ENCODE peak calls at places on chromosomes 5 and 9, in eight cellular contexts. One of them, this sample, is unnamed.

GRCh38 chr5:107389130-107389553 is 281.6 kb downstream of the EFNA5 start:
- DNase-seq in Caco-2: no peak
- DNase-seq in lower lobe of right lung: no peak
- DNase-seq in endothelial cell of umbilical vein: peak
- DNase-seq in colonic mucosa: peak
- DNase-seq in fibroblast of lung: peak
- DNase-seq in stomach: peak
- DNase-seq in psoas muscle: no peak
- DNase-seq in this sample: peak

GRCh38 chr9:124222918-124223720 is 34.6 kb upstream of the NEK6 start:
- DNase-seq in Caco-2: peak
- DNase-seq in lower lobe of right lung: peak
- DNase-seq in endothelial cell of umbilical vein: peak
- DNase-seq in colonic mucosa: peak
- DNase-seq in fibroblast of lung: no peak
- DNase-seq in stomach: peak
- DNase-seq in psoas muscle: peak
- DNase-seq in this sample: peak

GRCh38 chr9:86217076-86217475 is 42.4 kb downstream of the C9orf153 start:
- DNase-seq in Caco-2: no peak
- DNase-seq in lower lobe of right lung: no peak
- DNase-seq in endothelial cell of umbilical vein: no peak
- DNase-seq in colonic mucosa: no peak
- DNase-seq in fibroblast of lung: no peak
- DNase-seq in stomach: no peak
- DNase-seq in psoas muscle: no peak
- DNase-seq in this sample: no peak

GRCh38 chr5:548256-548655 is 24.0 kb upstream of the SLC9A3 start:
- DNase-seq in Caco-2: no peak
- DNase-seq in lower lobe of right lung: peak
- DNase-seq in endothelial cell of umbilical vein: no peak
- DNase-seq in colonic mucosa: no peak
- DNase-seq in fibroblast of lung: no peak
- DNase-seq in stomach: no peak
- DNase-seq in psoas muscle: peak
- DNase-seq in this sample: no peak

GRCh38 chr5:178538624-178539344 is 51.4 kb downstream of the COL23A1 start:
- DNase-seq in Caco-2: no peak
- DNase-seq in lower lobe of right lung: no peak
- DNase-seq in endothelial cell of umbilical vein: no peak
- DNase-seq in colonic mucosa: no peak
- DNase-seq in fibroblast of lung: no peak
- DNase-seq in stomach: no peak
- DNase-seq in psoas muscle: no peak
- DNase-seq in this sample: no peak

GRCh38 chr5:73280821-73281746 is 108.1 kb downstream of the TMEM174 start:
- DNase-seq in Caco-2: no peak
- DNase-seq in lower lobe of right lung: no peak
- DNase-seq in endothelial cell of umbilical vein: peak
- DNase-seq in colonic mucosa: no peak
- DNase-seq in fibroblast of lung: peak
- DNase-seq in stomach: peak
- DNase-seq in psoas muscle: no peak
- DNase-seq in this sample: peak

GRCh38 chr5:53362521-53362941 is 117.9 kb upstream of the FST start:
- DNase-seq in Caco-2: no peak
- DNase-seq in lower lobe of right lung: no peak
- DNase-seq in endothelial cell of umbilical vein: peak
- DNase-seq in colonic mucosa: no peak
- DNase-seq in fibroblast of lung: peak
- DNase-seq in stomach: no peak
- DNase-seq in psoas muscle: no peak
- DNase-seq in this sample: peak

GRCh38 chr9:68653141-68653595 is 51.9 kb upstream of the PIP5K1B start:
- DNase-seq in Caco-2: no peak
- DNase-seq in lower lobe of right lung: no peak
- DNase-seq in endothelial cell of umbilical vein: no peak
- DNase-seq in colonic mucosa: no peak
- DNase-seq in fibroblast of lung: no peak
- DNase-seq in stomach: no peak
- DNase-seq in psoas muscle: no peak
- DNase-seq in this sample: no peak

GRCh38 chr5:149679876-149680809 is 50.0 kb upstream of the PPARGC1B start:
- DNase-seq in Caco-2: no peak
- DNase-seq in lower lobe of right lung: no peak
- DNase-seq in endothelial cell of umbilical vein: no peak
- DNase-seq in colonic mucosa: no peak
- DNase-seq in fibroblast of lung: no peak
- DNase-seq in stomach: peak
- DNase-seq in psoas muscle: no peak
- DNase-seq in this sample: no peak

GRCh38 chr9:123284658-123285057 is 16.3 kb upstream of the STRBP start:
- DNase-seq in Caco-2: no peak
- DNase-seq in lower lobe of right lung: no peak
- DNase-seq in endothelial cell of umbilical vein: no peak
- DNase-seq in colonic mucosa: no peak
- DNase-seq in fibroblast of lung: no peak
- DNase-seq in stomach: no peak
- DNase-seq in psoas muscle: no peak
- DNase-seq in this sample: no peak

GRCh38 chr5:157502143-157502647 is 42.2 kb downstream of the NIPAL4 start:
- DNase-seq in Caco-2: no peak
- DNase-seq in lower lobe of right lung: no peak
- DNase-seq in endothelial cell of umbilical vein: no peak
- DNase-seq in colonic mucosa: no peak
- DNase-seq in fibroblast of lung: peak
- DNase-seq in stomach: no peak
- DNase-seq in psoas muscle: no peak
- DNase-seq in this sample: no peak

GRCh38 chr5:172284275-172284971 is 859 bp upstream of the UBTD2 start:
- DNase-seq in Caco-2: no peak
- DNase-seq in lower lobe of right lung: peak
- DNase-seq in endothelial cell of umbilical vein: peak
- DNase-seq in colonic mucosa: no peak
- DNase-seq in fibroblast of lung: peak
- DNase-seq in stomach: no peak
- DNase-seq in psoas muscle: peak
- DNase-seq in this sample: no peak

GRCh38 chr9:121299467-121300282 is 31.7 kb downstream of the GSN start:
- DNase-seq in Caco-2: peak
- DNase-seq in lower lobe of right lung: peak
- DNase-seq in endothelial cell of umbilical vein: peak
- DNase-seq in colonic mucosa: peak
- DNase-seq in fibroblast of lung: no peak
- DNase-seq in stomach: peak
- DNase-seq in psoas muscle: peak
- DNase-seq in this sample: peak

GRCh38 chr9:114285166-114285867 is 37.6 kb upstream of the ORM1 start:
- DNase-seq in Caco-2: no peak
- DNase-seq in lower lobe of right lung: peak
- DNase-seq in endothelial cell of umbilical vein: peak
- DNase-seq in colonic mucosa: no peak
- DNase-seq in fibroblast of lung: peak
- DNase-seq in stomach: no peak
- DNase-seq in psoas muscle: peak
- DNase-seq in this sample: peak

GRCh38 chr9:79662553-79662956 is 90.8 kb downstream of the TLE4 start:
- DNase-seq in Caco-2: no peak
- DNase-seq in lower lobe of right lung: no peak
- DNase-seq in endothelial cell of umbilical vein: peak
- DNase-seq in colonic mucosa: no peak
- DNase-seq in fibroblast of lung: peak
- DNase-seq in stomach: no peak
- DNase-seq in psoas muscle: no peak
- DNase-seq in this sample: peak

GRCh38 chr5:104045987-104046386 is 483.4 kb upstream of the NUDT12 start:
- DNase-seq in Caco-2: no peak
- DNase-seq in lower lobe of right lung: no peak
- DNase-seq in endothelial cell of umbilical vein: no peak
- DNase-seq in colonic mucosa: no peak
- DNase-seq in fibroblast of lung: no peak
- DNase-seq in stomach: no peak
- DNase-seq in psoas muscle: no peak
- DNase-seq in this sample: no peak

GRCh38 chr5:77718934-77719610 is 57.1 kb downstream of the TBCA start:
- DNase-seq in Caco-2: no peak
- DNase-seq in lower lobe of right lung: no peak
- DNase-seq in endothelial cell of umbilical vein: no peak
- DNase-seq in colonic mucosa: no peak
- DNase-seq in fibroblast of lung: no peak
- DNase-seq in stomach: no peak
- DNase-seq in psoas muscle: no peak
- DNase-seq in this sample: no peak
- H3K4me3 ChIP-seq in Caco-2: no peak
- H3K4me3 ChIP-seq in lower lobe of right lung: no peak
- H3K4me3 ChIP-seq in endothelial cell of umbilical vein: no peak
- H3K4me3 ChIP-seq in colonic mucosa: no peak
- H3K4me3 ChIP-seq in fibroblast of lung: no peak
- H3K4me3 ChIP-seq in stomach: no peak
- H3K4me3 ChIP-seq in psoas muscle: no peak
- H3K4me3 ChIP-seq in this sample: no peak

DNA sequence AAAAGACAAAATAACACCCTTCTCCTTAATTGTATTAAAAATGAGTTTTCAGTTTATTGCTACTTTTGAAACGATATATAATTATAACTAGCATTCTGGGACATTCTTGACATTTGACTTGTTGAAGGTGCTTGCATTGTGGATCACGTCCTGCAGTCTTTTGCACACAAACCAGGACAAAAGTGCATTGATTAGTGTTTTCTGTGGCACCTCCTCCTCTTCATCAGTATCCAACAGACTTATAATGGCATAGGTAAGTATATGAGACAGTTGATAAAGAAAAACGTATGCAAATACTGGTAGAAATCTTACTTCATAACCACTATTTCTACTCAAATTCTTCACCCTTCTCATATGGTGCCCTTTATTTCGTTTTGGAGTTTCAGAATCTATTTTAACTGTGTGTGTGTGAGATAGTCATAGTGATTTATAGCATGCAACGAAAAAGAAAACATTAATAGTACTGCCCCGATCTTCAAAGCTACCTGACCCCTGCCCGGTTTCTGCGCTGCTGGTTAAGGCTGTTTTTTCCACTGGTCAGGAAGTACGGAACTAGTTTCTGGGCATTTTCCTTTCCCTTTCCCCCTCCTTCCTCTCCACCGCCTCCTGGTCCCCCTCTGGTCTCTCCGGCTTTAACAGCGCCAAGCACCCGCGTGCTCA is 639 bp upstream of the RASA1 start:
- DNase-seq in Caco-2: no peak
- DNase-seq in lower lobe of right lung: no peak
- DNase-seq in endothelial cell of umbilical vein: no peak
- DNase-seq in colonic mucosa: no peak
- DNase-seq in fibroblast of lung: no peak
- DNase-seq in stomach: no peak
- DNase-seq in psoas muscle: no peak
- DNase-seq in this sample: no peak
- TF ChIP-seq CTCF in Caco-2: no peak
- TF ChIP-seq CTCF in lower lobe of right lung: no peak
- TF ChIP-seq CTCF in endothelial cell of umbilical vein: no peak
- TF ChIP-seq CTCF in colonic mucosa: no peak
- TF ChIP-seq CTCF in fibroblast of lung: no peak
- TF ChIP-seq CTCF in stomach: no peak
- TF ChIP-seq CTCF in psoas muscle: no peak
- TF ChIP-seq CTCF in this sample: no peak

GRCh38 chr9:100086097-100086496 is 12.7 kb downstream of the ERP44 start:
- DNase-seq in Caco-2: no peak
- DNase-seq in lower lobe of right lung: no peak
- DNase-seq in endothelial cell of umbilical vein: no peak
- DNase-seq in colonic mucosa: no peak
- DNase-seq in fibroblast of lung: no peak
- DNase-seq in stomach: no peak
- DNase-seq in psoas muscle: no peak
- DNase-seq in this sample: no peak
- H3K4me3 ChIP-seq in Caco-2: no peak
- H3K4me3 ChIP-seq in lower lobe of right lung: no peak
- H3K4me3 ChIP-seq in endothelial cell of umbilical vein: no peak
- H3K4me3 ChIP-seq in colonic mucosa: no peak
- H3K4me3 ChIP-seq in fibroblast of lung: no peak
- H3K4me3 ChIP-seq in stomach: no peak
- H3K4me3 ChIP-seq in psoas muscle: no peak
- H3K4me3 ChIP-seq in this sample: no peak

GRCh38 chr9:22100626-22101025 is 91.5 kb upstream of the CDKN2B start:
- DNase-seq in Caco-2: no peak
- DNase-seq in lower lobe of right lung: no peak
- DNase-seq in endothelial cell of umbilical vein: no peak
- DNase-seq in colonic mucosa: no peak
- DNase-seq in fibroblast of lung: no peak
- DNase-seq in stomach: no peak
- DNase-seq in psoas muscle: no peak
- DNase-seq in this sample: peak
- TF ChIP-seq CTCF in Caco-2: peak
- TF ChIP-seq CTCF in lower lobe of right lung: no peak
- TF ChIP-seq CTCF in endothelial cell of umbilical vein: no peak
- TF ChIP-seq CTCF in colonic mucosa: no peak
- TF ChIP-seq CTCF in fibroblast of lung: no peak
- TF ChIP-seq CTCF in stomach: no peak
- TF ChIP-seq CTCF in psoas muscle: no peak
- TF ChIP-seq CTCF in this sample: peak

GRCh38 chr9:89534464-89534863 is 36.6 kb upstream of the SEMA4D start:
- DNase-seq in Caco-2: no peak
- DNase-seq in lower lobe of right lung: no peak
- DNase-seq in endothelial cell of umbilical vein: no peak
- DNase-seq in colonic mucosa: no peak
- DNase-seq in fibroblast of lung: no peak
- DNase-seq in stomach: no peak
- DNase-seq in psoas muscle: no peak
- DNase-seq in this sample: no peak
- H3K4me3 ChIP-seq in Caco-2: no peak
- H3K4me3 ChIP-seq in lower lobe of right lung: no peak
- H3K4me3 ChIP-seq in endothelial cell of umbilical vein: no peak
- H3K4me3 ChIP-seq in colonic mucosa: no peak
- H3K4me3 ChIP-seq in fibroblast of lung: no peak
- H3K4me3 ChIP-seq in stomach: no peak
- H3K4me3 ChIP-seq in psoas muscle: no peak
- H3K4me3 ChIP-seq in this sample: no peak

GRCh38 chr9:125908138-125908537 is 161.0 kb downstream of the PBX3 start:
- DNase-seq in Caco-2: no peak
- DNase-seq in lower lobe of right lung: no peak
- DNase-seq in endothelial cell of umbilical vein: no peak
- DNase-seq in colonic mucosa: no peak
- DNase-seq in fibroblast of lung: peak
- DNase-seq in stomach: no peak
- DNase-seq in psoas muscle: no peak
- DNase-seq in this sample: no peak
- TF ChIP-seq CTCF in Caco-2: no peak
- TF ChIP-seq CTCF in lower lobe of right lung: no peak
- TF ChIP-seq CTCF in endothelial cell of umbilical vein: no peak
- TF ChIP-seq CTCF in colonic mucosa: no peak
- TF ChIP-seq CTCF in fibroblast of lung: no peak
- TF ChIP-seq CTCF in stomach: no peak
- TF ChIP-seq CTCF in psoas muscle: no peak
- TF ChIP-seq CTCF in this sample: no peak

This sample was measured in cardiac fibroblast.